ENCODE peak calls at places on chromosomes 7 and 10, in nine cellular contexts. Z, K, O, R, B, L, U, I and D are unnamed samples.

GRCh38 chr7:71132521-71133231 is 732 bp downstream of the GALNT17 start:
- DNase-seq in Z (no peak), K (no peak), O (no peak), R (peak), B (no peak), L (no peak), U (no peak), I (no peak), D (no peak)

GRCh38 chr7:33979807-33980355 is 74.5 kb downstream of the BMPER start:
- DNase-seq in Z (no peak), K (no peak), O (no peak), R (no peak), B (no peak), L (no peak), U (no peak), I (no peak), D (no peak)

GRCh38 chr7:147245274-147245673 is 1128.7 kb downstream of the CNTNAP2 start:
- DNase-seq in Z (peak), K (peak), O (no peak), R (peak), B (peak), L (no peak), U (no peak), I (no peak), D (peak)

GRCh38 chr10:97311106-97311615 is 7.9 kb upstream of the FRAT1 start:
- DNase-seq in Z (no peak), K (no peak), O (no peak), R (no peak), B (no peak), L (no peak), U (no peak), I (no peak), D (no peak)

GRCh38 chr7:1558841-1559625 is 3.0 kb upstream of the TMEM184A start:
- DNase-seq in Z (no peak), K (no peak), O (no peak), R (no peak), B (no peak), L (no peak), U (no peak), I (peak), D (no peak)

GRCh38 chr10:24722676-24723385 is 856 bp downstream of the ARHGAP21 start:
- DNase-seq in Z (no peak), K (peak), O (no peak), R (peak), B (peak), L (no peak), U (peak), I (peak), D (no peak)

GRCh38 chr7:101924171-101924570 is 106.7 kb downstream of the CUX1 start:
- DNase-seq in Z (no peak), K (no peak), O (no peak), R (no peak), B (no peak), L (peak), U (no peak), I (no peak), D (no peak)

GRCh38 chr10:26391701-26392695 is 46.1 kb upstream of the APBB1IP start:
- DNase-seq in Z (no peak), K (peak), O (no peak), R (no peak), B (peak), L (no peak), U (no peak), I (no peak), D (peak)

GRCh38 chr10:31101123-31101522 is 69.5 kb upstream of the ZNF438 start:
- DNase-seq in Z (no peak), K (no peak), O (no peak), R (no peak), B (no peak), L (peak), U (peak), I (no peak), D (no peak)

GRCh38 chr7:155809332-155809946 is 2.8 kb downstream of the SHH start:
- DNase-seq in Z (no peak), K (no peak), O (no peak), R (no peak), B (no peak), L (no peak), U (no peak), I (peak), D (no peak)

GRCh38 chr7:52168085-52168484 is 851.5 kb upstream of the COBL start:
- DNase-seq in Z (no peak), K (no peak), O (no peak), R (no peak), B (peak), L (no peak), U (no peak), I (no peak), D (no peak)

GRCh38 chr7:18086165-18087030 is 58.8 kb upstream of the PRPS1L1 start:
- DNase-seq in Z (peak), K (peak), O (no peak), R (peak), B (no peak), L (no peak), U (no peak), I (peak), D (no peak)

GRCh38 chr7:22375359-22376048 is 18.6 kb upstream of the RAPGEF5 start:
- DNase-seq in Z (no peak), K (no peak), O (no peak), R (no peak), B (no peak), L (no peak), U (no peak), I (no peak), D (no peak)

GRCh38 chr7:134780166-134780853 is 876 bp downstream of the CALD1 start:
- DNase-seq in Z (no peak), K (no peak), O (no peak), R (peak), B (no peak), L (no peak), U (no peak), I (no peak), D (no peak)

GRCh38 chr10:11835704-11836103 is 12.5 kb downstream of the PROSER2 start:
- DNase-seq in Z (no peak), K (no peak), O (no peak), R (no peak), B (no peak), L (no peak), U (no peak), I (no peak), D (no peak)

GRCh38 chr7:3978839-3979238 is 677.8 kb downstream of the SDK1 start:
- DNase-seq in Z (peak), K (no peak), O (no peak), R (peak), B (no peak), L (no peak), U (no peak), I (no peak), D (no peak)

GRCh38 chr7:79199266-79199665 is 254.2 kb downstream of the MAGI2 start:
- DNase-seq in Z (no peak), K (no peak), O (no peak), R (no peak), B (no peak), L (no peak), U (no peak), I (no peak), D (no peak)

GRCh38 chr7:30923774-30924413 is 12.2 kb downstream of the AQP1 start:
- DNase-seq in Z (no peak), K (no peak), O (no peak), R (no peak), B (no peak), L (no peak), U (no peak), I (peak), D (no peak)

GRCh38 chr7:103031781-103032180 is 42.8 kb downstream of the FBXL13 start:
- DNase-seq in Z (no peak), K (no peak), O (no peak), R (no peak), B (no peak), L (no peak), U (no peak), I (no peak), D (no peak)

GRCh38 chr10:13284050-13284449 is 15.8 kb downstream of the PHYH start:
- DNase-seq in Z (no peak), K (no peak), O (no peak), R (no peak), B (no peak), L (no peak), U (no peak), I (no peak), D (no peak)

GRCh38 chr7:1192171-1192676 is 32.2 kb upstream of the ZFAND2A start:
- DNase-seq in Z (no peak), K (no peak), O (no peak), R (no peak), B (no peak), L (no peak), U (no peak), I (no peak), D (no peak)

GRCh38 chr10:17673517-17674051 is 29.6 kb downstream of the STAM start:
- DNase-seq in Z (no peak), K (no peak), O (no peak), R (peak), B (no peak), L (peak), U (no peak), I (no peak), D (no peak)

GRCh38 chr10:122263971-122264370 is 7.1 kb upstream of the BTBD16 start:
- DNase-seq in Z (no peak), K (no peak), O (no peak), R (peak), B (no peak), L (peak), U (no peak), I (no peak), D (no peak)